ENCODE peak calls at places on chromosomes 5 and 9, in ten cellular contexts. N, C, D, X, F, U, W, J, A and V are unnamed samples.

GRCh38 chr9:104881991-104882555 is 45.9 kb downstream of the ABCA1 start:
- DNase-seq in J (no peak), D (no peak), X (no peak), W (no peak), N (no peak), U (no peak), F (no peak), A (no peak), C (no peak), V (no peak)

GRCh38 chr5:137439645-137440044 is 59.5 kb downstream of the SPOCK1 start:
- DNase-seq in J (no peak), F (no peak), C (no peak), D (no peak), A (no peak), N (no peak), W (no peak), U (no peak), X (no peak), V (no peak)

GRCh38 chr9:97696025-97696822 is 916 bp downstream of the XPA start:
- DNase-seq in U (no peak), F (no peak), D (no peak), X (peak), A (no peak), W (peak), J (no peak), N (peak), C (no peak), V (no peak)

GRCh38 chr9:112705773-112706427 is 12.0 kb downstream of the INIP start:
- DNase-seq in A (no peak), F (peak), X (peak), C (no peak), J (no peak), N (peak), D (no peak), U (no peak), W (peak), V (no peak)

GRCh38 chr9:79633558-79633957 is 61.8 kb downstream of the TLE4 start:
- DNase-seq in N (no peak), W (no peak), J (no peak), A (no peak), D (no peak), C (no peak), X (no peak), U (no peak), F (no peak), V (no peak)

GRCh38 chr5:9430306-9430705 is 115.6 kb downstream of the SEMA5A start:
- DNase-seq in X (no peak), W (no peak), U (no peak), A (no peak), D (no peak), F (no peak), N (peak), J (no peak), C (no peak), V (no peak)

GRCh38 chr5:36276864-36277263 is 24.8 kb downstream of the RANBP3L start:
- DNase-seq in D (no peak), A (no peak), W (no peak), C (no peak), N (no peak), U (no peak), X (no peak), J (no peak), F (no peak), V (no peak)

GRCh38 chr5:69512740-69513260 is 20.2 kb downstream of the OCLN start:
- DNase-seq in C (no peak), W (peak), A (no peak), N (peak), D (no peak), F (no peak), J (no peak), U (no peak), X (no peak), V (peak)

GRCh38 chr5:102815560-102816324 is 60.6 kb downstream of the PAM start:
- DNase-seq in N (peak), W (no peak), J (no peak), C (no peak), D (no peak), F (no peak), A (no peak), X (no peak), U (no peak), V (peak)

GRCh38 chr5:132487841-132488555 is 2.6 kb downstream of the IRF1 start:
- DNase-seq in X (no peak), J (peak), U (no peak), N (no peak), W (no peak), A (peak), F (no peak), C (no peak), D (peak), V (no peak)

GRCh38 chr9:97978706-97979105 is 4.4 kb upstream of the ANP32B start:
- DNase-seq in J (no peak), D (no peak), N (no peak), U (no peak), X (no peak), F (no peak), W (no peak), A (no peak), C (no peak), V (no peak)

GRCh38 chr9:130835441-130836298 is 616 bp downstream of the ABL1 start:
- DNase-seq in A (peak), F (peak), J (peak), X (no peak), N (peak), C (no peak), D (no peak), U (peak), W (no peak), V (no peak)

GRCh38 chr5:109857405-109858031 is 167.8 kb downstream of the MAN2A1 start:
- DNase-seq in F (no peak), X (no peak), N (no peak), D (no peak), A (no peak), U (no peak), J (no peak), W (peak), C (no peak), V (no peak)

GRCh38 chr5:154465169-154465568 is 12.9 kb downstream of the HAND1 start:
- DNase-seq in X (no peak), F (peak), W (peak), U (no peak), A (no peak), C (peak), J (no peak), N (peak), D (no peak), V (no peak)

GRCh38 chr9:97548379-97548778 is 46.9 kb downstream of the TMOD1 start:
- DNase-seq in U (no peak), C (no peak), A (no peak), F (no peak), X (no peak), D (no peak), N (no peak), J (no peak), W (no peak), V (no peak)

GRCh38 chr9:79757906-79758669 is 186.3 kb downstream of the TLE4 start:
- DNase-seq in F (peak), W (peak), J (no peak), N (peak), X (no peak), U (no peak), C (no peak), D (no peak), A (no peak), V (no peak)

GRCh38 chr5:134146651-134147544 is 29.9 kb downstream of the SKP1 start:
- DNase-seq in F (no peak), C (no peak), D (no peak), A (no peak), X (no peak), U (no peak), W (no peak), J (no peak), N (peak), V (no peak)

GRCh38 chr9:133713211-133713959 is 24.8 kb downstream of the SARDH start:
- DNase-seq in A (no peak), N (no peak), W (no peak), C (no peak), F (no peak), X (no peak), U (no peak), J (peak), D (no peak), V (no peak)

GRCh38 chr5:34905564-34905963 is 9.7 kb downstream of the RAD1 start:
- DNase-seq in C (no peak), X (no peak), N (peak), F (no peak), A (no peak), D (no peak), U (no peak), J (no peak), W (no peak), V (no peak)

GRCh38 chr5:97245371-97245770 is 62.3 kb upstream of the RIOK2 start:
- DNase-seq in F (no peak), U (no peak), W (no peak), X (no peak), J (no peak), D (no peak), A (no peak), N (no peak), C (no peak), V (no peak)

GRCh38 chr9:6910032-6910431 is 152.3 kb downstream of the KDM4C start:
- DNase-seq in J (no peak), W (peak), A (no peak), C (no peak), D (no peak), X (peak), N (peak), U (no peak), F (peak), V (no peak)

GRCh38 chr9:100990605-100991381 is 37.7 kb upstream of the PLPPR1 start:
- DNase-seq in A (no peak), W (no peak), N (no peak), J (no peak), C (no peak), U (no peak), X (no peak), D (no peak), F (no peak), V (no peak)

GRCh38 chr9:131709741-131710499 is 30.0 kb downstream of the RAPGEF1 start:
- DNase-seq in A (no peak), J (no peak), N (peak), X (peak), F (no peak), D (no peak), U (no peak), W (peak), C (no peak), V (peak)

GRCh38 chr9:93592389-93593021 is 16.1 kb downstream of the PHF2 start:
- DNase-seq in D (no peak), X (no peak), N (no peak), U (no peak), A (no peak), C (no peak), W (no peak), F (peak), J (no peak), V (no peak)

GRCh38 chr9:98907055-98907454 is 36.7 kb upstream of the COL15A1 start:
- DNase-seq in D (no peak), J (no peak), N (peak), A (no peak), F (no peak), W (no peak), U (no peak), C (no peak), X (no peak), V (no peak)

GRCh38 chr5:131381792-131382191 is 117.9 kb downstream of the CDC42SE2 start:
- DNase-seq in W (no peak), J (no peak), D (no peak), N (no peak), U (no peak), F (no peak), A (no peak), X (no peak), C (no peak), V (no peak)

GRCh38 chr9:38386319-38386895 is 6.1 kb upstream of the ALDH1B1 start:
- DNase-seq in A (no peak), C (no peak), X (no peak), N (no peak), W (no peak), D (no peak), U (no peak), J (no peak), F (no peak), V (no peak)

GRCh38 chr9:71793386-71794105 is 25.2 kb upstream of the CEMIP2 start:
- DNase-seq in F (peak), D (no peak), X (no peak), U (no peak), C (no peak), N (no peak), A (no peak), J (no peak), W (peak), V (no peak)

GRCh38 chr9:84163227-84163626 is 177.3 kb downstream of the SLC28A3 start:
- DNase-seq in W (no peak), F (no peak), D (no peak), A (no peak), J (no peak), X (no peak), C (no peak), U (no peak), N (no peak), V (no peak)
- H3K4me3 ChIP-seq in W (no peak), F (no peak), D (no peak), A (no peak), J (no peak), X (no peak), C (no peak), U (no peak), N (no peak), V (no peak)

GRCh38 chr5:148941810-148942209 is 115.4 kb downstream of the ADRB2 start:
- DNase-seq in X (no peak), D (no peak), W (no peak), C (no peak), U (no peak), A (no peak), F (no peak), N (no peak), J (no peak), V (no peak)
- H3K4me3 ChIP-seq in X (no peak), D (no peak), W (no peak), C (no peak), U (no peak), A (no peak), F (no peak), N (no peak), J (no peak), V (no peak)

DNA sequence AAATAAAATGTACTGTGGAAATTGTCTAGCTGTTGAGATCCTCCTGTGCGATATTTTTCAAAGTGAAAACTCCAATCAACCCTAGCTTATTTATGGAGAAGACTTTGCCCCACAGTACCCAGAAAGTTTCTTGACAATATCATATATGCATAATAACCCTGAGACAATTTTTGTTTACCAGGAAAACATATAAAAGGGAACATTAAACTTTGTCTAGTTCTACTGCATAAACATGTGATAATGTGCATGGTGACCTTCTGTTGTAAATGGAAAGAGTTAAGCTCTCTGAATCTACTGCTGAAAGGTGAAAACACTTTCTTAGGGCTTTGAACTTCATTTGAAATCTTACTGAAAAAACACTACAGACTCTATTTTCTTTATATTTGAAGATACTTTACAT is 32.2 kb upstream of the CDKN2B start:
- DNase-seq in A (no peak), F (no peak), W (no peak), J (no peak), C (no peak), X (no peak), D (no peak), N (no peak), U (no peak), V (no peak)
- H3K4me3 ChIP-seq in A (no peak), F (no peak), W (no peak), J (no peak), C (no peak), X (no peak), D (no peak), N (no peak), U (no peak), V (no peak)

GRCh38 chr5:141840295-141840812 is 37.9 kb downstream of the PCDH1 start:
- DNase-seq in U (no peak), J (no peak), X (no peak), D (peak), A (no peak), W (no peak), N (no peak), F (no peak), C (no peak), V (no peak)

GRCh38 chr5:141840826-141841360 is 37.3 kb downstream of the PCDH1 start:
- DNase-seq in D (no peak), A (no peak), J (no peak), C (no peak), F (no peak), X (no peak), W (no peak), N (no peak), U (no peak), V (no peak)

GRCh38 chr5:141843156-141843927 is 34.9 kb downstream of the PCDH1 start:
- DNase-seq in J (no peak), W (peak), F (no peak), N (no peak), C (no peak), X (no peak), A (peak), D (no peak), U (no peak), V (no peak)

GRCh38 chr5:141841781-141842180 is 36.4 kb downstream of the PCDH1 start:
- DNase-seq in N (no peak), W (no peak), F (no peak), C (no peak), D (peak), J (no peak), U (no peak), A (peak), X (no peak), V (no peak)

GRCh38 chr5:141841376-141841775 is 36.8 kb downstream of the PCDH1 start:
- DNase-seq in C (no peak), F (no peak), J (no peak), X (no peak), A (peak), U (no peak), D (peak), N (no peak), W (no peak), V (no peak)
- H3K4me3 ChIP-seq in C (no peak), F (no peak), J (no peak), X (no peak), A (no peak), U (no peak), D (no peak), N (no peak), W (no peak), V (no peak)

GRCh38 chr5:74020488-74020887 is 394.5 kb downstream of the ARHGEF28 start:
- DNase-seq in U (no peak), J (no peak), D (no peak), C (no peak), N (no peak), X (no peak), W (no peak), F (no peak), A (no peak), V (no peak)
- H3K4me3 ChIP-seq in U (no peak), J (no peak), D (no peak), C (no peak), N (no peak), X (no peak), W (no peak), F (no peak), A (no peak), V (no peak)

DNA sequence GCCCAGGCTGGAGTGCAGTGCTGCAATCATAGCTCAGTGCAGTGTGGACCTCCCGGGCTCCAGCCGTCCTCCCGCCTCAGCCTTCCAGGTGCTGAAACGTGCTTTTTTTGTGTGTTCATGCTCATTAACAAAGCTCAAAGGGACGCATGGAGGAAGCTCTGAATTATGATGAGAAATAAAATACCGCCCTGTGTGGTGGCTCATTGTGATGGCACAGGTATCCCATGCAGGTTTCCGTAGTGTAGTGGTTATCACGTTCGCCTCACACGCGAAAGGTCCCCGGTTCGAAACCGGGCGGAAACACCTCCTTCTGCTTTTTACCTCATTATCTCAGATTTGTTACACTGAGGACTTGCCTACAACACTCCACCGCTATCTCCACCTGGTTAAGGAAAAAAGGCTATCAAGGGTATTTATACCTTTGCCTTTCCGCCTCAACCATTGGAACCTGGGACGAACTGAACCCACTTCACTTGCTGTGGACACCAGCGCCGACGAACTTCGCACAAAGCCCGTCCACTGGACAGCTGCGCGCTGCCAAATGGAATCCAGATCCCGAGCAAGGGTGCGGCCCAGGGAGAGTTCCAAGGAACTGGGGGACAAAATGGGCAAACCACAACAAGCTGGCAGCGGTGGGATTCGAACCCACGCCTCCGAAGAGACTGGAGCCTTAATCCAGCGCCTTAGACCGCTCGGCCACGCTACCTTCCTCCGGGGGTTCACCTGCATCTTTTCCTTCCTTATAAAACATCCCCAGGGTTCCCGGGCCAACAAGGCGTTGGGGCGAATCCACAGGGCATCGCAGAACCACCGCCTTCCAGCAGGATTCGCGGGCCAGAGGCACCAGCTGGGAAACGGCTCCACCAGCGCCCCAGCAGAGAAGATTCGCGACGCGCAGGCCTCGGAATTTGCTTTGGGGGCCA is 26.3 kb downstream of the OR2V2 start:
- DNase-seq in N (peak), F (peak), C (no peak), A (no peak), U (no peak), J (no peak), W (peak), D (peak), X (peak), V (no peak)
- H3K4me3 ChIP-seq in N (peak), F (peak), C (no peak), A (no peak), U (peak), J (no peak), W (no peak), D (no peak), X (peak), V (peak)